ENCODE peak calls at places on chromosomes 5 and 9, in seven cellular contexts. S is sigmoid colon, L is tibial nerve, D is A549, B is HepG2, X is transverse colon, R is K562. G is an unnamed sample. For H3K4me1, the result is how much of the 10 kb centered on the place peaks cover.

GRCh38 chr9:85527331-85528015 is 214.3 kb downstream of the AGTPBP1 start:
- DNase-seq in B (no peak), D (no peak), S (no peak), X (no peak), L (no peak), R (no peak), G (no peak)

GRCh38 chr9:3397726-3398125 is 128.1 kb downstream of the RFX3 start:
- DNase-seq in S (no peak), L (no peak), X (no peak), D (no peak), B (no peak), R (no peak), G (no peak)

GRCh38 chr5:92106808-92107207 is 723.7 kb upstream of the ARRDC3 start:
- DNase-seq in S (no peak), L (no peak), X (no peak), B (no peak), D (no peak), R (no peak), G (no peak)

GRCh38 chr5:152599096-152599495 is 194.0 kb upstream of the NMUR2 start:
- DNase-seq in R (no peak), D (no peak), L (no peak), S (no peak), B (no peak), X (no peak), G (no peak)

GRCh38 chr9:110007477-110008270 is 200.3 kb downstream of the C9orf152 start:
- DNase-seq in L (no peak), B (no peak), D (no peak), X (no peak), S (no peak), R (no peak), G (no peak)

GRCh38 chr9:69516353-69517322 is 155.5 kb downstream of the APBA1 start:
- DNase-seq in D (no peak), L (no peak), B (no peak), S (no peak), R (no peak), X (no peak), G (no peak)

GRCh38 chr5:126686451-126687126 is 85.8 kb downstream of the PHAX start:
- DNase-seq in R (no peak), B (no peak), X (no peak), S (no peak), D (no peak), L (no peak), G (no peak)

GRCh38 chr5:173878224-173878967 is 9.8 kb upstream of the CPEB4 start:
- DNase-seq in X (no peak), D (no peak), R (no peak), L (no peak), B (peak), S (no peak), G (peak)

GRCh38 chr9:87556821-87557220 is 59.2 kb downstream of the DAPK1 start:
- DNase-seq in B (no peak), X (no peak), D (no peak), S (no peak), L (no peak), R (no peak), G (no peak)

GRCh38 chr5:173849908-173850307 is 38.2 kb upstream of the CPEB4 start:
- DNase-seq in X (no peak), L (no peak), R (no peak), D (no peak), S (no peak), B (no peak), G (no peak)

GRCh38 chr5:104061707-104062106 is 499.1 kb upstream of the NUDT12 start:
- DNase-seq in D (no peak), B (no peak), S (no peak), L (no peak), X (no peak), R (no peak), G (no peak)

GRCh38 chr5:50794812-50795211 is 128.4 kb downstream of the PARP8 start:
- DNase-seq in R (no peak), X (peak), S (no peak), D (no peak), B (no peak), L (no peak), G (no peak)

GRCh38 chr5:98307811-98308210 is 465.7 kb upstream of the RGMB start:
- DNase-seq in X (no peak), B (no peak), D (no peak), L (no peak), R (no peak), S (no peak), G (no peak)

GRCh38 chr9:70131296-70131695 is 87.6 kb downstream of the MAMDC2 start:
- DNase-seq in R (no peak), L (no peak), X (no peak), D (no peak), S (no peak), B (no peak), G (no peak)

GRCh38 chr5:78649220-78649700 is 688 bp upstream of the LHFPL2 start:
- DNase-seq in X (no peak), D (peak), L (no peak), B (peak), R (no peak), S (no peak), G (peak)

GRCh38 chr5:86228147-86228546 is 389.6 kb upstream of the COX7C start:
- DNase-seq in D (no peak), R (no peak), B (no peak), L (no peak), X (no peak), S (no peak), G (no peak)

GRCh38 chr5:158435161-158435616 is 576.2 kb upstream of the CLINT1 start:
- DNase-seq in S (no peak), R (no peak), D (no peak), B (no peak), L (no peak), X (no peak), G (no peak)

GRCh38 chr9:131892162-131892707 is 152.4 kb upstream of the RAPGEF1 start:
- DNase-seq in D (no peak), S (no peak), X (no peak), B (no peak), R (no peak), L (no peak), G (no peak)

GRCh38 chr5:82234880-82235279 is 43.3 kb downstream of the RPS23 start:
- DNase-seq in B (no peak), L (no peak), S (no peak), D (no peak), R (no peak), X (peak), G (no peak)

GRCh38 chr5:1827410-1828397 is 26.5 kb downstream of the NDUFS6 start:
- DNase-seq in L (no peak), D (no peak), S (peak), X (no peak), R (peak), B (no peak), G (no peak)

GRCh38 chr5:59221769-59222168 is 638.9 kb downstream of the RAB3C start:
- DNase-seq in L (no peak), R (no peak), B (no peak), S (no peak), D (no peak), X (no peak), G (no peak)

GRCh38 chr5:45507174-45507573 is 189.0 kb downstream of the HCN1 start:
- DNase-seq in B (no peak), S (no peak), L (no peak), D (no peak), R (no peak), X (no peak), G (no peak)

GRCh38 chr5:38938424-38938823 is 92.6 kb downstream of the OSMR start:
- DNase-seq in S (no peak), B (no peak), X (no peak), R (no peak), L (no peak), D (no peak), G (no peak)

GRCh38 chr5:90479611-90480385 is 5.1 kb downstream of the POLR3G start:
- DNase-seq in B (no peak), D (no peak), X (no peak), R (no peak), S (no peak), L (no peak), G (no peak)

GRCh38 chr5:14400085-14400484 is 181.5 kb upstream of the OTULINL start:
- DNase-seq in R (no peak), S (no peak), L (no peak), B (no peak), X (no peak), D (no peak), G (no peak)

GRCh38 chr9:1939926-1940368 is 75.2 kb upstream of the SMARCA2 start:
- DNase-seq in B (peak), L (no peak), R (peak), X (peak), D (peak), S (no peak), G (no peak)

GRCh38 chr5:118723021-118723338 is 265.4 kb downstream of the DTWD2 start:
- DNase-seq in X (no peak), S (no peak), L (no peak), R (no peak), B (no peak), D (no peak), G (no peak)

GRCh38 chr5:73674669-73675004 is 48.6 kb downstream of the ARHGEF28 start:
- DNase-seq in L (no peak), S (no peak), R (no peak), B (no peak), D (no peak), X (no peak), G (no peak)

GRCh38 chr9:38771593-38771992 is 51.7 kb upstream of the FAM240B start:
- DNase-seq in X (no peak), R (no peak), S (no peak), B (no peak), L (no peak), D (no peak), G (no peak)

DNA sequence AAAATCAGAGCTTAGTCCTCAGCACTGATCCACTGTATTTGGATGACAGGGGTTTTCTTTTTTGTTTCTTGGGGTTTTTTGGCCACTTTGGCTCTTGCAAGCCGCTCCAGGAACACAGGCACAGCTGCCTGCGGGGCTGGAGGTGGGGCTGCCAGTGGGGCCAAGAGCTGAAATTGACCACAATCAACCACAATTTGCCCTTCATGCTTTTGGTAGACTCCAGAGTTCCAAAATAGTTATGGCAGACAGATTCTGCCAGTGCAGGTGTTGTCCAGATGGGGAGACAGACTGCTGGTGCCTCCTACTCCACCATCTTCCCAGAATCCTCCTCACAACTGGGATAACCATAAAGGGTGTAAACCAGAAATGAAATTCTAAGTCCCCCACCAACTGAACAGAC is 36.5 kb downstream of the PLEKHG4B start:
- DNase-seq in D (no peak), S (no peak), L (no peak), X (no peak), B (no peak), R (no peak), G (no peak)
- TF ChIP-seq EP300 in D (no peak), S (no peak), L (no peak), X (no peak), B (no peak), R (no peak), G (no peak)

GRCh38 chr9:89531766-89532165 is 33.9 kb upstream of the SEMA4D start:
- DNase-seq in X (no peak), S (no peak), D (no peak), B (no peak), L (no peak), R (no peak), G (no peak)

GRCh38 chr9:89533396-89534187 is 35.7 kb upstream of the SEMA4D start:
- DNase-seq in D (no peak), L (no peak), B (no peak), X (no peak), S (no peak), R (no peak), G (no peak)

GRCh38 chr9:89532944-89533343 is 35.0 kb upstream of the SEMA4D start:
- DNase-seq in L (no peak), S (no peak), D (no peak), R (no peak), B (no peak), X (no peak), G (no peak)

GRCh38 chr9:89530721-89531120 is 32.8 kb upstream of the SEMA4D start:
- DNase-seq in R (no peak), S (no peak), D (no peak), L (no peak), X (no peak), B (no peak), G (no peak)

GRCh38 chr9:89532478-89532877 is 34.6 kb upstream of the SEMA4D start:
- DNase-seq in D (no peak), L (no peak), X (no peak), S (no peak), B (peak), R (no peak), G (no peak)
- H3K4me1 ChIP-seq in D (under half), L (under half), X (under half), S (under half), B (under half), R (under half), G (under half)

GRCh38 chr9:121269888-121270254 is 1.9 kb downstream of the GSN start:
- DNase-seq in D (no peak), R (no peak), B (no peak), L (no peak), S (no peak), X (no peak), G (no peak)
- H3K4me3 ChIP-seq in D (no peak), R (no peak), B (no peak), L (peak), S (peak), X (peak), G (peak)

GRCh38 chr5:68673451-68674180 is 420.2 kb upstream of the SLC30A5 start:
- DNase-seq in R (no peak), X (no peak), B (peak), L (no peak), S (no peak), D (no peak), G (no peak)

DNA sequence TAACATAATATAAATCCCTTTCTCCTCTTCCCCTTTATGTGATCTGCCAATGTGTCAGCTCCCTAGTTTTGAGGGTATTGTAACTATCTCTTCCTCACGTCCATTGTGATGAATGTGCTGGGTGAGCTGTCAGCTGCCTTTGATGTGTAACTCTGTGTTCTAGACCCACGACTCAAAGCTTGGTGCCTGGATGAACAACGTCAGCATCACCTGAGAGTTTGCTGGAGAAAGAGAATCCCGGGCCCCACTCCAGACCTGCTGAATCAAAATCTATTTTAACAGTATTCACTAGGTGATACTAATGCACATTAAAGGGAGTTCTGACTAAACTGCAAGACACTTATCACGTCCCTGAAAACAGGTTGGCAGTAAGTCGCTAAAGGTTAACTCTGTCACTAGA is 423.9 kb upstream of the SLC30A5 start:
- DNase-seq in S (no peak), B (no peak), D (no peak), X (no peak), L (no peak), R (no peak), G (no peak)
- TF ChIP-seq EP300 in S (no peak), B (no peak), D (no peak), X (no peak), L (no peak), R (no peak), G (no peak)

GRCh38 chr5:131280417-131280816 is 16.6 kb downstream of the CDC42SE2 start:
- DNase-seq in L (no peak), D (no peak), B (no peak), X (no peak), R (no peak), S (no peak), G (no peak)
- H3K4me1 ChIP-seq in L (under half), D (under half), B (under half), X (half or more), R (under half), S (under half), G (under half)

GRCh38 chr5:115573133-115573532 is 28.6 kb upstream of the FEM1C start:
- DNase-seq in L (no peak), D (no peak), X (no peak), R (no peak), S (no peak), B (no peak), G (no peak)
- H3K4me3 ChIP-seq in L (no peak), D (no peak), X (no peak), R (no peak), S (no peak), B (no peak), G (no peak)

GRCh38 chr5:116788851-116789403 is 214.3 kb upstream of the SEMA6A start:
- DNase-seq in D (no peak), L (no peak), X (no peak), S (no peak), R (no peak), B (no peak), G (no peak)
- TF ChIP-seq EP300 in D (no peak), L (no peak), X (no peak), S (no peak), R (no peak), B (no peak), G (no peak)

GRCh38 chr9:91036826-91037510 is 235.3 kb downstream of the SYK start:
- DNase-seq in B (peak), X (peak), L (peak), R (peak), S (peak), D (peak), G (peak)
- H3K4me1 ChIP-seq in B (half or more), X (under half), L (under half), R (under half), S (under half), D (under half), G (under half)

DNA sequence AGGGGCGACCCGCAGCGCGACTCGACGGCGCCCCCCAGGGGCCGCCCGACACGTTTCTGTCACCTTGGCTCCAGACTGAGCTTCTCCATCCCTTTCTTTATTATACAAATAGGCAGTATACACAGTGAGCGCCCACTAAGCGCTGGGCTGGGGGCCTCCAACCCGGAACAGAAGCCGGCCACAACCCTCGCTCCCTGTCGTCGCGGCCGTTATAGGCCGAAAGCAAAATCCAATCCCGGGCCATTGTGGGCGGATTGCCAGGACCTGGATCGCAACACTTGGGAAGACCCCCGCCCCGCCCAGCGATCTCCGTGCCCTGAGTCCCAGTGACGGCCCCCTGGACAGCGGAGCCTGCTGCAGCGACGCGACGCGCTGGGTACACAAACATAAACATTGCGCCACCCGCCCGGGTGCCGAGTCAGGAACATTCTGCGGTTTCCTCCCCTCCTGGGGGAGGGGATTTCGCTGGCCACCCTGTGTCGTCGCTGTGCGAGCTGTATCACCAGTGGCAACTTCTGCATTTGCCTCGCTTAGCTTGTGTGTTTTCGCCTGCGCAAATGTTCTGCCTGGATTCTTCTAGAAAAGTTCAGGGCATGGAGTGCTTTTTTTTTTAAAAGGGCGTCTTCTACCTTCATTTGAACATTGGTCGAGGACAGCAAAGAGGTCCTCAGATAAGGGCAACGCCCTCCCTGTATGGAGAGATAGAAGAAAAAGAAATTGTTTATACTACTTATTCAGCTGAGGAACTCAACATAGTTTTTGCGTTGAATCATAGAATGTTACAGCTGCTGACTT is 1.3 kb upstream of the DUSP1 start:
- DNase-seq in X (peak), L (peak), B (peak), R (peak), S (peak), D (peak), G (peak)
- H3K4me3 ChIP-seq in X (peak), L (peak), B (peak), R (peak), S (peak), D (peak), G (peak)

GRCh38 chr9:75830303-75830702 is 60.2 kb upstream of the PCSK5 start:
- DNase-seq in S (no peak), L (no peak), R (no peak), B (no peak), D (no peak), X (no peak), G (no peak)

GRCh38 chr9:75834878-75835277 is 55.6 kb upstream of the PCSK5 start:
- DNase-seq in X (no peak), S (no peak), D (no peak), R (no peak), B (no peak), L (no peak), G (no peak)

GRCh38 chr9:75833765-75834164 is 56.7 kb upstream of the PCSK5 start:
- DNase-seq in L (no peak), D (no peak), X (no peak), R (no peak), S (no peak), B (no peak), G (no peak)
- TF ChIP-seq EP300 in L (no peak), D (no peak), X (no peak), R (no peak), S (no peak), B (no peak), G (no peak)